ENCODE peak calls at places on chromosomes 12 and 14, in ten cellular contexts. R is H9, H is HCT116, Y is GM23338, P is PC-9, G is OCI-LY7, N is mammary epithelial cell, U is fibroblast of lung, W is PC-3, L is astrocyte. Z is an unnamed sample. For H3K79me2, the result is how much of the 10 kb centered on the place peaks cover.

GRCh38 chr12:102966200-102966941 is 8.9 kb downstream of the ASCL1 start:
- DNase-seq in R (no peak), H (no peak), Y (no peak), P (no peak), G (no peak), N (no peak), U (no peak), W (no peak), L (no peak), Z (no peak)

GRCh38 chr14:100730530-100730929 is 3.8 kb downstream of the DLK1 start:
- DNase-seq in R (no peak), H (no peak), Y (no peak), P (no peak), G (no peak), N (no peak), U (no peak), W (no peak), L (no peak), Z (no peak)

GRCh38 chr14:36655963-36656768 is 5.5 kb upstream of the PAX9 start:
- DNase-seq in R (peak), H (peak), Y (peak), P (no peak), G (peak), N (no peak), U (no peak), W (peak), L (no peak), Z (peak)

GRCh38 chr14:61526405-61527312 is 168.7 kb upstream of the HIF1A start:
- DNase-seq in R (no peak), H (no peak), Y (no peak), P (peak), G (no peak), N (peak), U (no peak), W (peak), L (no peak), Z (peak)

GRCh38 chr12:46386360-46386867 is 13.8 kb upstream of the SLC38A2 start:
- DNase-seq in R (no peak), H (no peak), Y (no peak), P (no peak), G (no peak), N (peak), U (peak), W (peak), L (peak), Z (peak)

GRCh38 chr12:113647048-113647447 is 175.4 kb upstream of the LHX5 start:
- DNase-seq in R (no peak), H (peak), Y (peak), P (peak), G (peak), N (no peak), U (no peak), W (no peak), L (no peak), Z (peak)

GRCh38 chr14:75650253-75651058 is 10.2 kb downstream of the ERG28 start:
- DNase-seq in R (no peak), H (no peak), Y (no peak), P (no peak), G (no peak), N (no peak), U (no peak), W (no peak), L (no peak), Z (peak)

GRCh38 chr14:74176404-74176788 is 62.9 kb upstream of the VSX2 start:
- DNase-seq in R (no peak), H (no peak), Y (no peak), P (no peak), G (no peak), N (no peak), U (no peak), W (no peak), L (no peak), Z (no peak)

GRCh38 chr12:124639407-124639806 is 72.0 kb upstream of the NCOR2 start:
- DNase-seq in R (no peak), H (no peak), Y (no peak), P (no peak), G (no peak), N (no peak), U (no peak), W (no peak), L (no peak), Z (no peak)

GRCh38 chr12:70045514-70045913 is 197.7 kb upstream of the CNOT2 start:
- DNase-seq in R (no peak), H (no peak), Y (no peak), P (no peak), G (no peak), N (peak), U (no peak), W (peak), L (no peak), Z (no peak)

GRCh38 chr12:81627336-81628189 is 131.6 kb downstream of the PPFIA2 start:
- DNase-seq in R (no peak), H (peak), Y (peak), P (peak), G (peak), N (peak), U (peak), W (peak), L (peak), Z (peak)

GRCh38 chr14:90850487-90850886 is 34.3 kb upstream of the TTC7B start:
- DNase-seq in R (peak), H (peak), Y (peak), P (peak), G (no peak), N (peak), U (peak), W (peak), L (peak), Z (peak)

GRCh38 chr14:102591372-102591943 is 991 bp upstream of the RCOR1 start:
- DNase-seq in R (no peak), H (no peak), Y (peak), P (peak), G (peak), N (no peak), U (peak), W (no peak), L (no peak), Z (no peak)

DNA sequence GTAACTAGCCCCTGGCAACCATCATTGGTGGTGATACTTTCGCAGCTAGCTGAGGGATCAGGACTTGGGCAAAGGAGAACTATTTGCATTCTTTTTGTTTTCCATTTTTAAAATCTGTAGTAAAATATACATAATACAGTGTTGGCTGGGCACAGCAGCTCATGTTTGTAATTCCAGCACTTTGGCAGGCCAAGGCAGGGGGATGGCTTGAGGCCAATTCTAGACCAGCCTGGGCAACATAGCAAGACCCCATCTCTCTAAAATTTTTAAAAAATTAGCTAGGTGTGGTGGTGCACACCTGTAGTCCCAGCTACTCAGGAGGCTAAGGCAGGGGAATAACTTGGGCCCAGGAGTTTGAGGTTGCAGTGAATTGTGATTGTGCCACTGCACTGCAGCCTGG is 20.0 kb downstream of the TFCP2 start:
- DNase-seq in R (no peak), H (no peak), Y (no peak), P (no peak), G (no peak), N (no peak), U (no peak), W (no peak), L (no peak), Z (no peak)
- H3K79me2 ChIP-seq in R (under half), H (half or more), Y (half or more), P (under half), G (under half), N (half or more), U (under half), W (under half), L (half or more), Z (under half)

GRCh38 chr14:97723321-97723720 is 926.1 kb downstream of the VRK1 start:
- DNase-seq in R (no peak), H (no peak), Y (no peak), P (no peak), G (no peak), N (no peak), U (no peak), W (no peak), L (no peak), Z (no peak)

GRCh38 chr14:97723834-97724770 is 926.9 kb downstream of the VRK1 start:
- DNase-seq in R (no peak), H (no peak), Y (no peak), P (no peak), G (no peak), N (no peak), U (no peak), W (no peak), L (no peak), Z (no peak)

GRCh38 chr14:97730706-97731105 is 933.5 kb downstream of the VRK1 start:
- DNase-seq in R (no peak), H (no peak), Y (no peak), P (no peak), G (no peak), N (no peak), U (no peak), W (no peak), L (no peak), Z (no peak)

DNA sequence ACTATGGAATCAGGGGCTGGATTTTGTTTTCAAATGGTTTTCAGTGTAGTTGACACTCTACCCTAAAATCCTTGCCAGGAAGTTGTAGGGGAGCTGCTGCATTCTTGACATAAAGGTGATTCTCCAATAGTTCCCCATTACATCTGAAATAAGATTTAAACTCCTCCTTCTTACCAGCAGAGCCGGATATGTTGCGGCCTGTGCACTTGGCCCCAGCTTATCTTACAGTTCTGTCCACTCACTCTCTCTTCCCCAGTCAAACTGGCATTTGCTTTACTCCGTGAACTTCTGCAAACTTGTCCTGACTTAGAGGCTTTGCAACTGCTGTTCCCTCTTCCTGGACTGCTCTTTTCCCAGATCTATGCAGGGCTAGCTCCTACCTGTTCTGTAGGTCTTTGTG is 929.5 kb downstream of the VRK1 start:
- DNase-seq in R (no peak), H (no peak), Y (no peak), P (no peak), G (no peak), N (no peak), U (no peak), W (no peak), L (no peak), Z (no peak)
- H3K79me2 ChIP-seq in R (under half), H (under half), Y (under half), P (under half), G (under half), N (under half), U (under half), W (under half), L (under half), Z (under half)

GRCh38 chr14:21184252-21184651 is 28.4 kb upstream of the OR5AU1 start:
- DNase-seq in R (no peak), H (no peak), Y (no peak), P (no peak), G (no peak), N (no peak), U (no peak), W (no peak), L (no peak), Z (no peak)
- H3K79me2 ChIP-seq in R (under half), H (under half), Y (under half), P (under half), G (under half), N (under half), U (under half), W (under half), L (under half), Z (under half)

GRCh38 chr14:77763316-77763715 is 2.4 kb upstream of the SNW1 start:
- DNase-seq in R (no peak), H (no peak), Y (peak), P (no peak), G (no peak), N (no peak), U (no peak), W (no peak), L (no peak), Z (no peak)

GRCh38 chr14:77761205-77761931 is 412 bp upstream of the SNW1 start:
- DNase-seq in R (peak), H (no peak), Y (peak), P (peak), G (peak), N (no peak), U (peak), W (peak), L (peak), Z (peak)

GRCh38 chr14:77763978-77764377 is 3.0 kb upstream of the SNW1 start:
- DNase-seq in R (no peak), H (no peak), Y (no peak), P (no peak), G (no peak), N (no peak), U (no peak), W (no peak), L (no peak), Z (no peak)

DNA sequence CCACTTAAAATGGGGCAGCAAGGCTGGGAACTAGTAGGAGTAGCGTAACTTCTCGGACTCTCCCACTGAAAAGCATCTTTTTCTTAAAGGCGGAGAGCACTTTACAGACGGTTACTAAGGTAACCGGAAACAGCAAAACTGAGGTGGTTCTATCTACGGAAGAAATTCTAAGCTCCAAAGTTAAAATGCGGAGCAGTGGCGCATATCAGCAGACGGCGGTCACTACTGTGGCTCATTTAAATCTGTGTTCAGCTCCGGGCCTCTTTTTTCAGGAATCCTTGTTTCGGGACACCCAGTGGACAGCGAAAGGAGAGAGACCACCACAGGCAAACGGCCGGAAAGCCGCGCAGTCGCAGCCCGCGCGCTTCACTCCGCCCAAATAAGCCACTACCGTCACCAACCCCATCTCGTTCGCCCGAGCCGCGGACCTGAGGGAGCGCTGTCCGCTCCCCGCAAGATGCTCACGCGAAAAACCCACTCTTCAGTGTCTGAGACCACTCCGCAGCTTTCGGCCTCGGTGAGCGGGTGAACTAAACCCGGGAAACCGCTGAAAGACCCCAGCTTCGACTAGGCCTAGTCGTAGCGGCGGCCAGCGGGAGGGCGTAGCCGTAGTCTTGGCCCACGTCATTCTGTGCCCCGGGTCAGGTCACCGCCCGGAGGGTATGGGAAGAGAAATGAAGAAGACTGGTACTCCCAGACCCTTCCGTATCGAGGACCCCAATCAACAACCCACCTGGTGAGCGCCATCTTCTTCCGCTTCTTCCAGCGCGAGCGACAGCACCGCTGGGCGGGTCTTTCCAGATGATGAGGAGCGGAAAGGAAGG is at the start of gene SNW1:
- DNase-seq in R (peak), H (peak), Y (peak), P (peak), G (peak), N (peak), U (peak), W (peak), L (peak), Z (peak)
- H3K79me2 ChIP-seq in R (under half), H (half or more), Y (under half), P (half or more), G (half or more), N (half or more), U (under half), W (half or more), L (half or more), Z (under half)

DNA sequence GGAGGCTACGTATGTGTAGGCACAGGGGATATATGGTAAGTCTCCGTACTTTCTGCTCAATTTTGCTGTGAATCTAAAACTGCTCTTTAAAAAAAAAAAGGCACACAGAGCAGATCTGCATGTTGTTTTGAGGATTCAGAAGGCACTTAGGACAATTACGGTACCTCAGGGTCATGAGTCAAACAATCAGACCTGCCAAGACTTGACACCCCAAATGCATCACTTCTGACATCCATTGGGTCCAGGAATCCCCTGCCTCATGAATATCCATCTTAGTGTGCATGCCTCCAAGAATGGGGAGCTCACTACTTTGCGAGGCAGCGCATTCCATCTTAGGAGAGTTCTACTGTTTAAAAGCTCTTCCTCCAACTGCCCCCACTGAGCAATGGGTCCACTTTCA is 3.0 kb downstream of the BDKRB2 start:
- DNase-seq in R (no peak), H (no peak), Y (no peak), P (no peak), G (no peak), N (peak), U (no peak), W (no peak), L (no peak), Z (no peak)
- H3K79me2 ChIP-seq in R (under half), H (under half), Y (under half), P (under half), G (under half), N (half or more), U (under half), W (under half), L (under half), Z (under half)

DNA sequence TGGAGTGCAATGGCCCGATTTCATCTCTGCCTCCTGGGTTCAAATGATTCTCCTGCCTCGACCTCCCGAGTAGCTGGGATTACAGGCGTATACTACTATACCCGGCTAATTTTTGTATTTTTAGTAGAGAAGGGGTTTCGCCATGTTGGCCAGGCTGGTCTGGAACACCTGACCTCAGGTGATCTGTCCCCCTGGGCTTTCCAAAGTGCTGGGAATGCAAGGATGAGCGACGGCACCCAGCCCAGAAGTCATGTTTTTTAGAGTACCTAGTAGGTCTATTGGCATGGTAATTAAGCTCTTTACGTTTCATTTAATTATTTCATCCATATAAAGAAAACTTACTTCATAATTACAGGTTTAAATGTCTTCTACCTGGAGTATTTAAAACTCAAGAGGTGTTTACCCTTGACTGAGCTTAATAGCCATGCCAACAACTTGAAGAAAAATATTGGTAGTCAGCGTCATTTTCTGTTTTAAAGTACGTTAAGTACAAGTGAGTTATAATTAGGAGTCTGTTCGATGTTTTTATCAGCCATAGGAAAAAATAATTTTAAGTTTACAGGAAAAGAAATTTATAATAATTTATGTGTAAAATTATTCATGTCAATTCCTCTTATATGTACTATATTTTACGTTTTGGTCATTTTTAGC is 4.0 kb downstream of the TMPO start:
- DNase-seq in R (no peak), H (no peak), Y (peak), P (no peak), G (no peak), N (no peak), U (no peak), W (no peak), L (no peak), Z (no peak)
- H3K79me2 ChIP-seq in R (half or more), H (half or more), Y (half or more), P (half or more), G (half or more), N (half or more), U (half or more), W (half or more), L (half or more), Z (half or more)

GRCh38 chr12:89412665-89413064 is 60.4 kb upstream of the DUSP6 start:
- DNase-seq in R (no peak), H (no peak), Y (no peak), P (no peak), G (no peak), N (no peak), U (no peak), W (no peak), L (no peak), Z (no peak)

GRCh38 chr12:89414322-89414721 is 62.0 kb upstream of the DUSP6 start:
- DNase-seq in R (no peak), H (no peak), Y (no peak), P (no peak), G (no peak), N (peak), U (no peak), W (no peak), L (no peak), Z (no peak)

GRCh38 chr12:89416049-89416792 is 63.9 kb upstream of the DUSP6 start:
- DNase-seq in R (no peak), H (no peak), Y (no peak), P (no peak), G (no peak), N (no peak), U (no peak), W (no peak), L (no peak), Z (no peak)

GRCh38 chr12:89413234-89413633 is 60.9 kb upstream of the DUSP6 start:
- DNase-seq in R (no peak), H (no peak), Y (no peak), P (no peak), G (no peak), N (no peak), U (no peak), W (no peak), L (no peak), Z (no peak)

GRCh38 chr12:89414851-89415250 is 62.5 kb upstream of the DUSP6 start:
- DNase-seq in R (no peak), H (no peak), Y (peak), P (no peak), G (no peak), N (peak), U (peak), W (peak), L (peak), Z (no peak)
- H3K79me2 ChIP-seq in R (under half), H (under half), Y (under half), P (under half), G (under half), N (under half), U (under half), W (under half), L (under half), Z (under half)

Z was measured in HepG2.